ENCODE peak calls at places on chromosomes 4 and X, in ten cellular contexts. X, Y, Z, J, A, K, F, H, L and G are unnamed samples.

GRCh38 chrX:7215842-7216241 is 67.9 kb upstream of the PUDP start:
- DNase-seq in Z (no peak), X (no peak), A (no peak), J (no peak), K (no peak), H (no peak), L (no peak), F (peak), Y (peak), G (no peak)

GRCh38 chr4:1531683-1532548 is 125.7 kb upstream of the NKX1-1 start:
- DNase-seq in L (peak), Y (no peak), J (no peak), H (no peak), K (no peak), Z (no peak), F (no peak), A (no peak), X (no peak), G (peak)

GRCh38 chr4:72564184-72564583 is 4.8 kb downstream of the ADAMTS3 start:
- DNase-seq in L (no peak), Y (peak), H (peak), Z (no peak), A (no peak), J (no peak), F (peak), X (no peak), K (no peak), G (no peak)

GRCh38 chr4:139528377-139529005 is 27.5 kb downstream of the SETD7 start:
- DNase-seq in J (no peak), H (peak), K (peak), A (no peak), L (peak), X (no peak), F (peak), Z (peak), Y (peak), G (no peak)

GRCh38 chrX:124256981-124257380 is 75.5 kb upstream of the TEX13D start:
- DNase-seq in A (no peak), Z (no peak), F (no peak), Y (no peak), X (no peak), J (no peak), L (no peak), K (no peak), H (no peak), G (no peak)

GRCh38 chr4:126627255-126627654 is 1005.5 kb upstream of the INTU start:
- DNase-seq in X (no peak), Y (peak), Z (no peak), L (no peak), F (no peak), J (no peak), A (peak), H (peak), K (peak), G (no peak)

GRCh38 chrX:7286461-7286860 is 138.5 kb upstream of the PUDP start:
- DNase-seq in Y (peak), H (peak), L (no peak), X (no peak), K (no peak), A (no peak), J (no peak), F (no peak), Z (no peak), G (no peak)

GRCh38 chrX:1392376-1393130 is 640 bp upstream of the SLC25A6 start:
- DNase-seq in Y (peak), Z (no peak), X (no peak), A (peak), K (peak), F (peak), L (no peak), J (peak), H (peak), G (peak)